ENCODE peak calls at places on chromosomes 11 and 22, in six cellular contexts. B is Karpas-422, Z is right atrium auricular region, E is left ventricle myocardium inferior, Q is SJSA1, A is stomach. N is an unnamed sample. For H3K36me3, the result is how much of the 10 kb centered on the place peaks cover.

GRCh38 chr11:58963551-58964075 is 24.3 kb downstream of the GLYATL1 start:
- DNase-seq in B (no peak), Z (no peak), E (no peak), Q (no peak), A (peak), N (no peak)

GRCh38 chr11:113401718-113402117 is 14.1 kb downstream of the ANKK1 start:
- DNase-seq in B (no peak), Z (peak), E (peak), Q (peak), A (peak), N (peak)

GRCh38 chr11:129041611-129042018 is 98.9 kb upstream of the TP53AIP1 start:
- DNase-seq in B (no peak), Z (no peak), E (no peak), Q (no peak), A (no peak), N (no peak)

GRCh38 chr11:45577755-45578154 is 87.7 kb downstream of the CHST1 start:
- DNase-seq in B (no peak), Z (no peak), E (no peak), Q (no peak), A (no peak), N (no peak)

GRCh38 chr11:119120639-119121007 is 757 bp upstream of the HINFP start:
- DNase-seq in B (peak), Z (no peak), E (no peak), Q (no peak), A (no peak), N (no peak)

GRCh38 chr11:11442791-11443190 is 89.7 kb upstream of the CSNK2A3 start:
- DNase-seq in B (no peak), Z (no peak), E (no peak), Q (no peak), A (no peak), N (no peak)

GRCh38 chr11:3380706-3381570 is 2.0 kb upstream of the ZNF195 start:
- DNase-seq in B (peak), Z (no peak), E (no peak), Q (no peak), A (no peak), N (no peak)

GRCh38 chr22:36937319-36938027 is 24.0 kb downstream of the CSF2RB start:
- DNase-seq in B (no peak), Z (no peak), E (no peak), Q (no peak), A (no peak), N (no peak)

GRCh38 chr11:17927643-17928343 is 85.1 kb downstream of the SERGEF start:
- DNase-seq in B (no peak), Z (no peak), E (no peak), Q (no peak), A (no peak), N (no peak)

GRCh38 chr11:86218125-86219081 is 26.1 kb upstream of the EED start:
- DNase-seq in B (peak), Z (peak), E (peak), Q (peak), A (peak), N (peak)

GRCh38 chr11:134949121-134949591 is 537.1 kb upstream of the B3GAT1 start:
- DNase-seq in B (no peak), Z (peak), E (no peak), Q (peak), A (no peak), N (no peak)

GRCh38 chr11:56048480-56048879 is 21.0 kb downstream of the OR5AS1 start:
- DNase-seq in B (no peak), Z (no peak), E (no peak), Q (no peak), A (no peak), N (no peak)

GRCh38 chr22:48824673-48825651 is 1002.7 kb downstream of the BRD1 start:
- DNase-seq in B (no peak), Z (no peak), E (no peak), Q (no peak), A (no peak), N (no peak)

GRCh38 chr22:36757608-36758220 is 18.2 kb downstream of the IFT27 start:
- DNase-seq in B (peak), Z (peak), E (peak), Q (peak), A (peak), N (peak)

GRCh38 chr22:44887941-44888366 is 121.9 kb downstream of the PHF21B start:
- DNase-seq in B (no peak), Z (no peak), E (no peak), Q (no peak), A (no peak), N (no peak)

GRCh38 chr22:27213766-27214581 is 556.6 kb downstream of the MIAT start:
- DNase-seq in B (no peak), Z (peak), E (peak), Q (no peak), A (no peak), N (peak)

GRCh38 chr22:49503896-49504521 is 323.7 kb downstream of the BRD1 start:
- DNase-seq in B (peak), Z (no peak), E (no peak), Q (no peak), A (peak), N (no peak)

GRCh38 chr11:116422556-116422955 is 350.2 kb downstream of the BUD13 start:
- DNase-seq in B (no peak), Z (no peak), E (no peak), Q (no peak), A (no peak), N (no peak)

GRCh38 chr11:126112547-126112946 is 49.9 kb upstream of the CDON start:
- DNase-seq in B (no peak), Z (peak), E (peak), Q (no peak), A (no peak), N (no peak)

GRCh38 chr11:64245401-64245796 is 1.3 kb downstream of the PPP1R14B start:
- DNase-seq in B (peak), Z (no peak), E (no peak), Q (no peak), A (peak), N (peak)

GRCh38 chr11:44680982-44681597 is 45.7 kb upstream of the TSPAN18 start:
- DNase-seq in B (no peak), Z (no peak), E (no peak), Q (no peak), A (no peak), N (no peak)

GRCh38 chr11:57131080-57131790 is 50.5 kb upstream of the LRRC55 start:
- DNase-seq in B (peak), Z (no peak), E (peak), Q (peak), A (peak), N (peak)

GRCh38 chr11:66343176-66343575 is 1.7 kb downstream of the BRMS1 start:
- DNase-seq in B (no peak), Z (no peak), E (no peak), Q (no peak), A (no peak), N (no peak)
- H3K36me3 ChIP-seq in B (under half), Z (under half), E (under half), Q (half or more), A (under half), N (under half)

GRCh38 chr11:122758974-122759373 is 79.3 kb upstream of the CRTAM start:
- DNase-seq in B (no peak), Z (no peak), E (no peak), Q (no peak), A (no peak), N (no peak)
- H3K27ac ChIP-seq in B (no peak), Z (no peak), E (no peak), Q (no peak), A (no peak), N (no peak)

GRCh38 chr11:7414729-7415536 is 70.4 kb upstream of the OLFML1 start:
- DNase-seq in B (peak), Z (no peak), E (no peak), Q (no peak), A (no peak), N (no peak)
- H3K36me3 ChIP-seq in B (under half), Z (under half), E (under half), Q (under half), A (under half), N (under half)

GRCh38 chr22:38879102-38879729 is 7.2 kb upstream of the CBX6 start:
- DNase-seq in B (no peak), Z (peak), E (no peak), Q (no peak), A (no peak), N (no peak)
- H3K27ac ChIP-seq in B (no peak), Z (no peak), E (no peak), Q (no peak), A (no peak), N (no peak)

DNA sequence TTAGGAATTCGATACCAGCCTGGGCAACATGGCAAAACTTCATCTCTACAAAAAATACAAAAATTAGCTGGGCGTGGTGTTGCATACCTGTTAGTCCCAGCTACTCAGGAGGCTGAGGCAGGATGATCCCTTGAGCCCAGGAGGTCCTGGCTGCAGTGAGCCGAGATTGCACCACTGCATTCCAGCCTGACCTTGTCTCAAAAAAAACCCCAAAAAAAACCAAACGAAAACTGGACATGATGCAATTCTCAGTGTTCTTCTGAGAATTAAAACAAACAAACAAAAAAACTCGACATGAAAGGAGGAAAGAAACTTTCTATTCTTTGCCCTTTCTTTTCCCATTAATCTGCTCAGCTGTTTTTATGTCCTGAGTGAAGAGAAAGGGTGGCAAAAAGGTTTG is 7.4 kb downstream of the MED17 start:
- DNase-seq in B (no peak), Z (no peak), E (no peak), Q (no peak), A (no peak), N (no peak)
- H3K36me3 ChIP-seq in B (half or more), Z (half or more), E (half or more), Q (half or more), A (half or more), N (half or more)

DNA sequence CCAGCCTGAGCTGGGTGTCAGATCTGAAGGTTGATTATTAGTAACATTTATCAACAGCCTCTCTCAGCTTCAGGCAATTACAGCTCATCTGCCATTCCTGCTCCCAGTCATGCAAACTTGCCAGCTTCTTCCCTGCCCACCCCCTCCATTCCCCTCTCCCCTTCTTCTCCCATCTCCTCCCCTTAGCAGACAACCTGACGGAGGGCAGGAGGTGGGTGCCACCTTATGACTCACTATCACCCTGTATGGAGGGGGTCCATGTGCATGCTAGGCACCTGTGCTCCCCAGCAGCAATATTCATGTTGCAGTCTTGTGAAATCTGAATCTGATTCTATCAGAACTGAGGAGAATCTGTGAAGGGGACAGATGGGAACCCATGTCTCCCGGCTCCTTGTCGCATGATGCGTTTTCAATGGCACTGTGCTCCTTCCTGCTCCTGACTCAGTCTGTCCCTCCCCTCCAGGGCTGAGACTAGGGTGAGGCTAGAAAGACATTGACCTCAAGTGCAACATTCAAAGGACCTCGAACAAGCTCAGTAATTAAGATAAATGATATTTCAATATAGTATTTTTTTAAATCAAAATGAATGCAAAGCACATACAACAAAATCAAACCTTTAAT is 46.3 kb upstream of the TUB start:
- DNase-seq in B (no peak), Z (peak), E (no peak), Q (no peak), A (no peak), N (no peak)
- H3K27ac ChIP-seq in B (no peak), Z (no peak), E (peak), Q (no peak), A (no peak), N (no peak)

GRCh38 chr22:17953147-17953546 is 71.2 kb downstream of the MICAL3 start:
- DNase-seq in B (no peak), Z (no peak), E (no peak), Q (no peak), A (no peak), N (no peak)
- H3K36me3 ChIP-seq in B (under half), Z (under half), E (under half), Q (under half), A (under half), N (under half)

GRCh38 chr11:34899633-34900016 is 16.6 kb downstream of the APIP start:
- DNase-seq in B (no peak), Z (no peak), E (no peak), Q (no peak), A (no peak), N (no peak)
- H3K27ac ChIP-seq in B (no peak), Z (no peak), E (no peak), Q (no peak), A (no peak), N (no peak)

DNA sequence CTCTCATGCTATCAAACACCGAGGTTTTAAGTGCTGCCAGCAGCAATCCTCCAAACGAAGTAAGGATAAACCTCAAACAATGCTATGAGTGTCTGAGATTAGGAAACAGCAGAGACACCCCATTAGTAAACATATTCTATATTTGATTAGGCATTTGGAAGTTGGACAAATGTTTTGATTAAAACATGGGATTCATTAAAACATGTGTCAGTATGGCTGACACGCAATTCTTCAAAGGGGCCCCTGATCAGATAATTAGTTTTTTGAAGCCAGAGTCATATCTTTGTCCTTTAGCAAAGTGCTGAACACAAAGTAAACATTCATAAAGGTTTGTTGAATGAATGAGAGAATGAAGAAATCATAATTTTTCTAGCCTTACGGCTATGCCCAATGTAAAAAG is 33.2 kb upstream of the BLID start:
- DNase-seq in B (no peak), Z (no peak), E (no peak), Q (no peak), A (no peak), N (no peak)
- H3K36me3 ChIP-seq in B (under half), Z (under half), E (under half), Q (under half), A (under half), N (under half)